ENCODE peak calls at places on chromosomes 4 and X, in five cellular contexts. C is IMR-90, E is hepatocyte, I is transverse colon, P is uterus. B is an unnamed sample.

GRCh38 chrX:94942603-94943002 is 1268.6 kb downstream of the FAM133A start:
- DNase-seq in P (no peak), C (no peak), E (no peak), I (no peak), B (no peak)

GRCh38 chr4:17166954-17167353 is 268.5 kb upstream of the LDB2 start:
- DNase-seq in I (no peak), C (no peak), P (peak; percentile 36), E (no peak), B (peak; percentile 25)

GRCh38 chrX:101191217-101191750 is 28.3 kb upstream of the DRP2 start:
- DNase-seq in C (no peak), I (no peak), E (peak; percentile 39), P (peak; percentile 23), B (peak; percentile 15)

GRCh38 chr4:73451404-73451803 is 15.4 kb downstream of the AFP start:
- DNase-seq in E (no peak), C (peak; percentile 56), I (no peak), P (no peak), B (no peak)

GRCh38 chr4:72631296-72631695 is 62.3 kb upstream of the ADAMTS3 start:
- DNase-seq in E (peak; percentile 32), P (peak; percentile 72), C (peak; percentile 49), I (no peak), B (peak; percentile 19)

GRCh38 chr4:47667552-47667951 is 170.3 kb downstream of the CORIN start:
- DNase-seq in E (no peak), P (no peak), C (peak; percentile 11), I (no peak), B (no peak)

GRCh38 chr4:40196724-40197281 is at the start of gene RHOH:
- DNase-seq in E (no peak), I (peak; percentile 76), P (no peak), C (no peak), B (no peak)

GRCh38 chr4:85774000-85774399 is 299.1 kb downstream of the ARHGAP24 start:
- DNase-seq in E (no peak), P (no peak), C (no peak), I (no peak), B (no peak)

GRCh38 chr4:2094545-2094944 is 35.4 kb downstream of the NAT8L start:
- DNase-seq in E (no peak), C (no peak), P (no peak), I (no peak), B (no peak)

GRCh38 chrX:81003491-81004185 is 194.0 kb upstream of the BRWD3 start:
- DNase-seq in I (no peak), E (no peak), P (no peak), C (no peak), B (no peak)

GRCh38 chr4:12932203-12932788 is 551.8 kb downstream of the RAB28 start:
- DNase-seq in I (no peak), C (no peak), P (no peak), E (no peak), B (no peak)

GRCh38 chrX:13266641-13267420 is 53.0 kb downstream of the ATXN3L start:
- DNase-seq in P (no peak), C (peak; percentile 49), I (no peak), E (no peak), B (no peak)

GRCh38 chrX:39409246-39409917 is 608.1 kb downstream of the MID1IP1 start:
- DNase-seq in E (no peak), I (no peak), P (no peak), C (peak; percentile 2), B (no peak)

GRCh38 chr4:12499693-12500092 is 984.4 kb downstream of the RAB28 start:
- DNase-seq in E (peak; percentile 50), P (no peak), C (no peak), I (peak; percentile 13), B (no peak)

GRCh38 chrX:47613082-47613481 is 6.6 kb downstream of the SYN1 start:
- DNase-seq in C (no peak), E (no peak), I (no peak), P (no peak), B (no peak)

GRCh38 chr4:98522603-98523395 is 135.6 kb downstream of the TSPAN5 start:
- DNase-seq in C (peak; percentile 92), E (peak; percentile 22), P (no peak), I (no peak), B (no peak)

GRCh38 chr4:154614306-154614705 is 1.9 kb upstream of the FGG start:
- DNase-seq in E (no peak), C (no peak), I (no peak), P (no peak), B (no peak)

GRCh38 chr4:82786794-82787193 is 11.8 kb downstream of the SCD5 start:
- DNase-seq in I (no peak), P (no peak), C (no peak), E (no peak), B (no peak)

DNA sequence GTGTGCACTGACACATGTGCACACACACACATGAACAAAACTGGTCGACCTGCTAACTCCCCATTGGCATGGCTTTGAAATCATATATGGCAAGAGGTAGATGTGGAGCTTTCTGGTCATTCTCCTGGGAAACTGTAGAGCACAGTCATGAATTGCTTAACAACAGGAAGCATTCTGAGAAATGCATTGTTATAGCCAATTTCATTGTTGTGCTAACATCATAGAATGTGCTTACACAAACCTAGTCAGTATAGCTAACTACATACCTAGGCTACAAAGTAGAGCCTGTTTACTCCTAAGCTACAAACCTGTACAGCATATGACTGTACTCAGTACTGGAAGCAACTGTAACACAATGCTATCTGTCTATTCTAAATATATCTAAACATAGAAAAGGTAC is 134.2 kb upstream of the SH3RF1 start:
- DNase-seq in E (no peak), I (no peak), P (no peak), C (peak; percentile 26), B (no peak)
- H3K27ac ChIP-seq in E (no peak overlapping the region), I (no peak overlapping the region), P (no peak overlapping the region), C (no peak overlapping the region), B (no peak overlapping the region)

DNA sequence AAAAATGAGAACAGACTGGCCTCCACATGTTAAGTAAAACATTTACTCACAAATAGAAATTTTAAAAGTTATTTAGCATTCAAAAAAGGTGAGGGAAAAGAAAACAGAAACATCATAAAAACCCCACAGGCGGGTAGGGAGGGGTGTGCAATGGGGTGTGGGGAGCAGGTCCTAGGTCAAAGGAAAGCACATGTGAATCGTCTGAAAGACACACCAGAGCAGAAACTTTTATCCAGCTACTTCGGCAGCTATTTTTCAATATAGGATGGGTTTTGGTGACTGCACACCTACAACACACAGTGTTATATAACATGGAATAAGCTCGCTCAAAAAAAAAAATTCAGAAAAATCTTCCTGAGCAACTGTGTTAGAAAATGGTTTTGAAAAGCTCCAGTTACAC is 1.6 kb downstream of the OTUD4 start:
- DNase-seq in P (no peak), I (no peak), C (no peak), E (no peak), B (no peak)
- H3K4me1 ChIP-seq in P (peaks cover 5% of the 10 kb centered on the region), I (peaks cover 38% of the 10 kb centered on the region), C (no peaks in the 10 kb centered on the region), E (peaks cover 18% of the 10 kb centered on the region), B (peaks cover 62% of the 10 kb centered on the region)

GRCh38 chr4:101238706-101239105 is 108.6 kb downstream of the PPP3CA start:
- DNase-seq in C (peak; percentile 54), E (no peak), I (no peak), P (no peak), B (no peak)
- H3K4me3 ChIP-seq in C (no peak overlapping the region), E (no peak overlapping the region), I (no peak overlapping the region), P (no peak overlapping the region), B (no peak overlapping the region)

DNA sequence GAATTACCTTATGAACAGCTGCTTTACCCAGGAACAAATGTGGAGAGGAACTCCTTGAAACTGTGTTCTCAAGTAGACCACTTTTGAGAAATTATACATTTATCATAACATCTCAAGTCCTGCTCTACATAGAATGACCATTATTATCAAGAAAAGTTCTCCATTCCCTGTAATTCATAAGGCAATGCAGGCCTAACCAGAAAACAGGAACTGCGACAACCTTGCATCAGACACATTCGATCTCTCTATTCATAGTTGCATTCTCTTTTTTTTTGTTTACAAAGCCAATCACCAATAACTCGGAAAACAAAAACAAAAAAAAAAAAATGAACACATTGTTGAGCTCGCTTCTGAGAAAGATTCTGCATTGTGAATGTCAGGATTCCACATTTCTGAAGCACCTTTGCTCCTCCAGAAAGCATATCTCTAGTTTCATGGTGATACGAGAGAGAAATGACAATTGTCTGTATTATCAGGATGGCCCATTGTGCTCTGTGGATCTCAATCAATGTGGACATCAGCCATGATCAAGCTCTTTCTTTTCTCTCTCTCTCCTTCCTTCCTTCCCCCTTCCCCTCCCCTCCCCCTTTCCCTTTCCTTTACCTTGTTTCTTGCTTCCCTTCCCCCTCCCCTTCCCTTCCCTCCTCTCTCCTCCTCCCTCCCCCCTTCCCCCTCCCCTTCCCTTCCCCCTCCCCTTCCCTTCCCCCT is 32.4 kb upstream of the CD99 start:
- DNase-seq in E (no peak), I (no peak), C (no peak), P (no peak), B (no peak)
- H3K27ac ChIP-seq in E (no peak overlapping the region), I (no peak overlapping the region), C (no peak overlapping the region), P (no peak overlapping the region), B (no peak overlapping the region)

GRCh38 chr4:140048419-140049022 is 105.5 kb downstream of the MAML3 start:
- DNase-seq in I (no peak), C (no peak), E (no peak), P (no peak), B (no peak)
- H3K4me1 ChIP-seq in I (peaks cover 17% of the 10 kb centered on the region), C (peaks cover 12% of the 10 kb centered on the region), E (peaks cover 21% of the 10 kb centered on the region), P (no peaks in the 10 kb centered on the region), B (peaks cover 44% of the 10 kb centered on the region)

DNA sequence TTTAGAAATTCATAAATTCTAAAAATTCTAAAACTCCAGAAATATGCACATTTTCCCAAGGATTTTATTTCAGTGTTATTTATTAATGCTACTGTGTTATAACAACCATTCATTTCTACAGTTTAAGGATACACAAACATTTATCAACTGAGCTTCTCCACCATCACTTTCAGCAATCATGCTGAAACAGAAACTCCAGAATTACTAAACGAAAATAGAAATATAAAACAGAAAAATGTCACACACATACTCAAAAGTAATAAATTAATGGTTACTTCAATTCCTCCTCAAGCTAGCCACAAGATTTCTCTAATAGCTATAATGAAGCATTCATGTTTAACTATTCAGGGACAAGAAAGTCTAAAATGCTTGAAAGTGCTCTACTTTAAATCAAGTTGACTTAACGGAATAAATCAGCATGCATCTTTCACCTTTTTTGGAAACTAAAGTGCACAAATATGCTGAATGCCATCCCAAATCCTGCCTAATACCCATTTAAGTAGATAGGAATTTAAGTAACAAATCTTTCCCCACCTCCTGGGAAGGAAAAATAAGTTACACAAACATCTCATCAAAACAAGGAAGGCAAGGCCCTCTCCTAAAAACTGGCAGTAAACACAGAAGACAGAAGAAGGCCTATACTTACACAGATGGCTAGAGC is 563 bp downstream of the FAM13A start:
- DNase-seq in C (no peak), P (no peak), E (no peak), I (no peak), B (no peak)
- H3K4me3 ChIP-seq in C (peak overlapping the region; percentile 52), P (peak overlapping the region; percentile 43), E (peak overlapping the region; percentile 20), I (no peak overlapping the region), B (peak overlapping the region; percentile 67)

B was measured in left ventricle myocardium inferior.